ENCODE peak calls at places on chromosomes 3 and 15, in five cellular contexts. C, G, E, A and H are unnamed samples.

GRCh38 chr3:111285188-111285547 is 213.6 kb downstream of the NECTIN3 start:
- DNase-seq in C (no peak), E (no peak), G (no peak), A (no peak), H (no peak)

GRCh38 chr3:117409701-117410459 is 700.3 kb downstream of the TUSC7 start:
- DNase-seq in C (no peak), G (no peak), E (no peak), A (no peak), H (no peak)

GRCh38 chr15:32657941-32658340 is 16.4 kb downstream of the SCG5 start:
- DNase-seq in G (no peak), A (no peak), E (no peak), C (no peak), H (no peak)

GRCh38 chr3:143502101-143502500 is 346.2 kb downstream of the SLC9A9 start:
- DNase-seq in C (no peak), G (no peak), E (no peak), A (no peak), H (no peak)

GRCh38 chr3:23590424-23590823 is 215.3 kb upstream of the UBE2E1 start:
- DNase-seq in G (no peak), E (no peak), A (no peak), C (no peak), H (no peak)

GRCh38 chr3:184284696-184285095 is 8.9 kb downstream of the ECE2 start:
- DNase-seq in G (peak), C (peak), A (no peak), E (no peak), H (no peak)

GRCh38 chr3:82011336-82011735 is 249.9 kb upstream of the GBE1 start:
- DNase-seq in A (no peak), C (no peak), G (no peak), E (no peak), H (no peak)

GRCh38 chr3:98655666-98656065 is 62.3 kb upstream of the CPOX start:
- DNase-seq in A (no peak), E (no peak), C (no peak), G (no peak), H (no peak)

GRCh38 chr15:78372880-78373279 is 32.7 kb downstream of the CRABP1 start:
- DNase-seq in A (no peak), C (no peak), E (no peak), G (no peak), H (no peak)

GRCh38 chr15:75420698-75421097 is 30.8 kb downstream of the SIN3A start:
- DNase-seq in G (no peak), C (no peak), A (no peak), E (no peak), H (no peak)

GRCh38 chr3:16487506-16488175 is 25.9 kb downstream of the RFTN1 start:
- DNase-seq in C (no peak), A (no peak), G (no peak), E (no peak), H (no peak)

GRCh38 chr3:183897606-183898384 is 13.1 kb upstream of the PARL start:
- DNase-seq in E (no peak), G (no peak), A (no peak), C (no peak), H (no peak)

GRCh38 chr3:154304116-154304786 is 20.0 kb downstream of the DHX36 start:
- DNase-seq in C (no peak), E (no peak), G (no peak), A (no peak), H (no peak)

GRCh38 chr15:62165029-62165792 is at the start of gene C2CD4B:
- DNase-seq in C (no peak), A (no peak), G (peak), E (peak), H (peak)

GRCh38 chr3:163033652-163034051 is 1537.0 kb downstream of the OTOL1 start:
- DNase-seq in G (no peak), E (no peak), A (no peak), C (no peak), H (no peak)

GRCh38 chr3:21786454-21786829 is 35.4 kb upstream of the ZNF385D start:
- DNase-seq in A (no peak), G (no peak), E (no peak), C (no peak), H (no peak)